ENCODE peak calls at places on chromosomes 13 and 19, in nine cellular contexts. O is NCI-H2171; G is NCI-H1092 treated with DMSO at 0.1 percent for 48 hours; K is NCI-H2227 treated with DMSO at 0.1 percent for 48 hours; A is activated T-helper 1 cell treated with Interleukin-2 at 50 U/mL for 16 hours; Y is fibroblast of the conjunctiva; U is stimulated activated CD4-positive, alpha-beta T cell treated with anti-CD3 and anti-CD28 coated beads, TNF-alpha, amount 100 ng/mL, for 24 hours; C is hypothalamus; X is amygdala. V is an unnamed sample.

GRCh38 chr19:24062222-24062621 is 24.8 kb upstream of the ZNF254 start:
- DNase-seq in O (no peak), G (no peak), K (no peak), A (no peak), Y (no peak), U (no peak), C (no peak), X (no peak), V (peak)

GRCh38 chr19:21468791-21469190 is 36.6 kb upstream of the ZNF429 start:
- DNase-seq in O (no peak), G (no peak), K (no peak), A (no peak), Y (no peak), U (no peak), C (no peak), X (no peak), V (no peak)

GRCh38 chr19:12657966-12658365 is 8.6 kb downstream of the MAN2B1 start:
- DNase-seq in O (no peak), G (no peak), K (no peak), A (no peak), Y (no peak), U (no peak), C (no peak), X (no peak), V (no peak)

GRCh38 chr19:49809155-49809986 is 3.7 kb downstream of the FUZ start:
- DNase-seq in O (no peak), G (peak), K (peak), A (peak), Y (no peak), U (no peak), C (no peak), X (no peak), V (peak)

GRCh38 chr19:39083983-39084731 is at the start of gene ACP7:
- DNase-seq in O (no peak), G (no peak), K (no peak), A (no peak), Y (no peak), U (no peak), C (no peak), X (no peak), V (no peak)

GRCh38 chr13:27997904-27998522 is 9.5 kb upstream of the URAD start:
- DNase-seq in O (no peak), G (peak), K (no peak), A (no peak), Y (peak), U (no peak), C (no peak), X (no peak), V (peak)

GRCh38 chr13:90308249-90308648 is 1039.2 kb upstream of the MIR17HG start:
- DNase-seq in O (no peak), G (no peak), K (no peak), A (no peak), Y (no peak), U (no peak), C (no peak), X (no peak), V (no peak)

GRCh38 chr13:89401209-89401810 is 1730.1 kb downstream of the SLITRK5 start:
- DNase-seq in O (no peak), G (no peak), K (no peak), A (no peak), Y (peak), U (no peak), C (no peak), X (no peak), V (no peak)

GRCh38 chr13:73898899-73899298 is 235.3 kb downstream of the KLF12 start:
- DNase-seq in O (no peak), G (no peak), K (no peak), A (no peak), Y (no peak), U (no peak), C (no peak), X (no peak), V (no peak)

GRCh38 chr13:50991624-50992610 is 82.3 kb downstream of the RNASEH2B start:
- DNase-seq in O (no peak), G (peak), K (no peak), A (no peak), Y (no peak), U (no peak), C (no peak), X (no peak), V (peak)

GRCh38 chr13:59877933-59878332 is 285.8 kb downstream of the DIAPH3 start:
- DNase-seq in O (no peak), G (no peak), K (no peak), A (no peak), Y (peak), U (no peak), C (no peak), X (no peak), V (no peak)

GRCh38 chr19:51607920-51608562 is 22.2 kb downstream of the SIGLEC5 start:
- DNase-seq in O (no peak), G (no peak), K (no peak), A (no peak), Y (peak), U (peak), C (no peak), X (no peak), V (no peak)

GRCh38 chr13:106078191-106078590 is 457.3 kb downstream of the EFNB2 start:
- DNase-seq in O (no peak), G (no peak), K (no peak), A (no peak), Y (no peak), U (no peak), C (no peak), X (no peak), V (no peak)

GRCh38 chr13:112172641-112173171 is 105.8 kb downstream of the SOX1 start:
- DNase-seq in O (no peak), G (no peak), K (no peak), A (no peak), Y (no peak), U (no peak), C (no peak), X (peak), V (no peak)

GRCh38 chr13:94636942-94637578 is 35.4 kb downstream of the GPR180 start:
- DNase-seq in O (no peak), G (no peak), K (no peak), A (no peak), Y (no peak), U (no peak), C (no peak), X (no peak), V (no peak)

GRCh38 chr19:44848036-44848804 is 2.1 kb downstream of the NECTIN2 start:
- DNase-seq in O (no peak), G (no peak), K (no peak), A (no peak), Y (no peak), U (no peak), C (no peak), X (no peak), V (no peak)

GRCh38 chr19:31264379-31264778 is 84.9 kb downstream of the TSHZ3 start:
- DNase-seq in O (no peak), G (no peak), K (no peak), A (no peak), Y (no peak), U (no peak), C (no peak), X (no peak), V (no peak)

GRCh38 chr13:96020941-96021340 is 32.3 kb downstream of the UGGT2 start:
- DNase-seq in O (no peak), G (no peak), K (no peak), A (no peak), Y (no peak), U (no peak), C (no peak), X (no peak), V (no peak)

GRCh38 chr19:51803529-51803928 is 8.6 kb downstream of the FPR3 start:
- DNase-seq in O (no peak), G (no peak), K (no peak), A (no peak), Y (no peak), U (no peak), C (no peak), X (no peak), V (no peak)

GRCh38 chr13:49502954-49503353 is 7.2 kb downstream of the PHF11 start:
- DNase-seq in O (no peak), G (no peak), K (no peak), A (no peak), Y (no peak), U (no peak), C (no peak), X (no peak), V (no peak)

GRCh38 chr13:106083620-106084350 is 451.7 kb downstream of the EFNB2 start:
- DNase-seq in O (no peak), G (peak), K (no peak), A (no peak), Y (peak), U (no peak), C (no peak), X (no peak), V (peak)

GRCh38 chr19:3284759-3285646 is 60.5 kb downstream of the CELF5 start:
- DNase-seq in O (no peak), G (peak), K (no peak), A (peak), Y (no peak), U (peak), C (no peak), X (no peak), V (peak)

GRCh38 chr19:49790866-49791265 is 22.2 kb downstream of the FUZ start:
- DNase-seq in O (no peak), G (no peak), K (no peak), A (no peak), Y (no peak), U (no peak), C (no peak), X (no peak), V (no peak)

GRCh38 chr19:29380581-29380980 is 145.2 kb upstream of the VSTM2B start:
- DNase-seq in O (no peak), G (no peak), K (no peak), A (no peak), Y (no peak), U (no peak), C (no peak), X (no peak), V (no peak)

GRCh38 chr19:6068711-6069110 is 41.6 kb downstream of the RFX2 start:
- DNase-seq in O (no peak), G (peak), K (no peak), A (no peak), Y (no peak), U (no peak), C (no peak), X (no peak), V (no peak)

GRCh38 chr13:42706286-42706685 is 75.1 kb upstream of the FAM216B start:
- DNase-seq in O (no peak), G (no peak), K (no peak), A (no peak), Y (no peak), U (no peak), C (no peak), X (no peak), V (no peak)

GRCh38 chr13:44976949-44977583 is 12.2 kb downstream of the NUFIP1 start:
- DNase-seq in O (no peak), G (no peak), K (no peak), A (no peak), Y (no peak), U (no peak), C (no peak), X (no peak), V (no peak)

GRCh38 chr13:93496985-93497673 is 270.5 kb downstream of the GPC6 start:
- DNase-seq in O (peak), G (peak), K (peak), A (no peak), Y (no peak), U (no peak), C (no peak), X (no peak), V (peak)

GRCh38 chr13:44373601-44374347 is at the start of gene SERP2:
- DNase-seq in O (peak), G (no peak), K (peak), A (no peak), Y (no peak), U (no peak), C (no peak), X (no peak), V (no peak)

GRCh38 chr19:57599761-57600383 is at the start of gene ZNF530:
- DNase-seq in O (peak), G (peak), K (peak), A (peak), Y (peak), U (peak), C (peak), X (peak), V (peak)

GRCh38 chr19:47445937-47446402 is 25.7 kb downstream of the SLC8A2 start:
- DNase-seq in O (peak), G (peak), K (peak), A (peak), Y (no peak), U (peak), C (no peak), X (no peak), V (peak)

GRCh38 chr19:39203372-39204341 is at the start of gene SYCN:
- DNase-seq in O (no peak), G (no peak), K (no peak), A (no peak), Y (no peak), U (no peak), C (no peak), X (no peak), V (no peak)

GRCh38 chr19:38912600-38913514 is 871 bp upstream of the CCER2 start:
- DNase-seq in O (peak), G (no peak), K (no peak), A (no peak), Y (no peak), U (no peak), C (no peak), X (no peak), V (no peak)

GRCh38 chr13:113029061-113029445 is 60.0 kb downstream of the MCF2L start:
- DNase-seq in O (no peak), G (no peak), K (no peak), A (no peak), Y (no peak), U (no peak), C (no peak), X (no peak), V (no peak)

GRCh38 chr19:49570138-49570856 is 10.1 kb downstream of the NOSIP start:
- DNase-seq in O (peak), G (peak), K (peak), A (peak), Y (peak), U (peak), C (no peak), X (peak), V (peak)

GRCh38 chr13:24214528-24214927 is 54.0 kb downstream of the SPATA13 start:
- DNase-seq in O (no peak), G (no peak), K (no peak), A (no peak), Y (no peak), U (no peak), C (no peak), X (no peak), V (no peak)

GRCh38 chr19:15841875-15842569 is 26.6 kb upstream of the OR10H1 start:
- DNase-seq in O (no peak), G (no peak), K (no peak), A (no peak), Y (no peak), U (no peak), C (no peak), X (no peak), V (no peak)

GRCh38 chr13:71378992-71379905 is 487.8 kb downstream of the DACH1 start:
- DNase-seq in O (no peak), G (no peak), K (no peak), A (no peak), Y (peak), U (no peak), C (no peak), X (no peak), V (no peak)

GRCh38 chr19:16461630-16462051 is 10.1 kb downstream of the EPS15L1 start:
- DNase-seq in O (no peak), G (no peak), K (no peak), A (no peak), Y (no peak), U (no peak), C (no peak), X (no peak), V (no peak)

GRCh38 chr19:13181747-13182388 is 31.7 kb downstream of the IER2 start:
- DNase-seq in O (no peak), G (peak), K (no peak), A (no peak), Y (no peak), U (no peak), C (no peak), X (peak), V (no peak)